ENCODE peak calls at places on chromosomes 13 and 19, in ten cellular contexts. K is amygdala; Y is HEK293T; H is NCI-H1092; I is progenitor cell of endocrine pancreas; Q is NCI-H460; E is substantia nigra; X is CD8-positive, alpha-beta memory T cell; F is EL; L is DND-41. M is an unnamed sample.

GRCh38 chr19:33428627-33429013 is 55.1 kb downstream of the CEBPG start:
- DNase-seq in X (no peak), F (no peak), I (no peak), Q (no peak), H (no peak), L (no peak), Y (no peak), E (no peak), K (no peak), M (no peak)

GRCh38 chr19:34430738-34431625 is 2.8 kb downstream of the UBA2 start:
- DNase-seq in Q (peak), F (peak), I (no peak), Y (peak), H (no peak), E (no peak), K (no peak), L (peak), X (no peak), M (peak)

GRCh38 chr19:46225558-46226004 is 4.0 kb upstream of the IGFL1 start:
- DNase-seq in K (no peak), L (peak), E (no peak), Y (no peak), X (no peak), I (no peak), F (no peak), H (no peak), Q (no peak), M (no peak)

GRCh38 chr13:112973577-112973951 is 4.5 kb downstream of the MCF2L start:
- DNase-seq in X (no peak), Q (no peak), I (no peak), K (no peak), L (no peak), E (no peak), H (no peak), F (no peak), Y (no peak), M (no peak)

GRCh38 chr19:53130506-53130905 is 2.2 kb downstream of the ZNF415 start:
- DNase-seq in K (no peak), I (no peak), Q (no peak), L (no peak), X (no peak), F (no peak), E (no peak), H (no peak), Y (no peak), M (no peak)

GRCh38 chr19:49430678-49431329 is 5.6 kb downstream of the GFY start:
- DNase-seq in F (no peak), Y (peak), E (no peak), L (peak), X (no peak), H (no peak), I (no peak), Q (no peak), K (no peak), M (peak)

GRCh38 chr19:12937243-12938053 is 961 bp upstream of the CALR start:
- DNase-seq in E (no peak), F (peak), Y (no peak), X (no peak), H (peak), K (no peak), I (no peak), L (peak), Q (no peak), M (peak)

GRCh38 chr19:12788682-12789097 is 2.6 kb upstream of the JUNB start:
- DNase-seq in Q (no peak), X (peak), E (peak), Y (no peak), H (peak), I (no peak), F (peak), L (no peak), K (no peak), M (peak)

GRCh38 chr19:49977846-49978245 is 16.9 kb upstream of the SIGLEC11 start:
- DNase-seq in Y (no peak), I (no peak), F (no peak), L (no peak), Q (no peak), X (no peak), K (no peak), H (no peak), E (no peak), M (no peak)

GRCh38 chr13:74052402-74052928 is 81.7 kb downstream of the KLF12 start:
- DNase-seq in F (no peak), Y (no peak), X (no peak), I (no peak), Q (no peak), H (no peak), K (no peak), E (no peak), L (no peak), M (peak)

GRCh38 chr13:66803759-66804456 is 426.2 kb downstream of the PCDH9 start:
- DNase-seq in I (no peak), Q (peak), L (no peak), H (peak), F (no peak), X (no peak), K (no peak), Y (peak), E (no peak), M (no peak)

GRCh38 chr19:45999653-46000121 is 4.4 kb downstream of the CCDC61 start:
- DNase-seq in E (no peak), X (no peak), L (no peak), H (no peak), Q (no peak), I (no peak), Y (peak), F (peak), K (no peak), M (no peak)

GRCh38 chr19:2207991-2208860 is 27.9 kb downstream of the PLEKHJ1 start:
- DNase-seq in F (peak), E (no peak), L (peak), Q (peak), K (no peak), H (no peak), X (peak), I (no peak), Y (no peak), M (peak)